ENCODE peak calls at places on chromosomes 16 and 17, in four cellular contexts. One of them, this sample, is unnamed.

GRCh38 chr17:35243459-35244204 is 760 bp downstream of the SLFN5 start:
- DNase-seq in HL-60: no peak
- DNase-seq in GM12878: no peak
- DNase-seq in K562: no peak
- DNase-seq in this sample: no peak

GRCh38 chr16:83898463-83899271 is at the start of gene MLYCD:
- DNase-seq in K562: peak
- DNase-seq in HL-60: peak
- DNase-seq in GM12878: no peak
- DNase-seq in this sample: peak

GRCh38 chr17:26766743-26767142 is 527.2 kb upstream of the WSB1 start:
- DNase-seq in GM12878: no peak
- DNase-seq in K562: no peak
- DNase-seq in HL-60: no peak
- DNase-seq in this sample: no peak

GRCh38 chr16:21982108-21982507 is 18.8 kb downstream of the PDZD9 start:
- DNase-seq in K562: no peak
- DNase-seq in GM12878: no peak
- DNase-seq in HL-60: no peak
- DNase-seq in this sample: no peak

GRCh38 chr16:72537684-72538083 is 365.7 kb upstream of the PMFBP1 start:
- DNase-seq in K562: no peak
- DNase-seq in HL-60: no peak
- DNase-seq in GM12878: no peak
- DNase-seq in this sample: no peak

GRCh38 chr17:57902800-57903759 is 52.1 kb downstream of the CUEDC1 start:
- DNase-seq in K562: no peak
- DNase-seq in HL-60: peak
- DNase-seq in GM12878: peak
- DNase-seq in this sample: no peak

GRCh38 chr17:44779211-44780025 is 20.6 kb downstream of the ADAM11 start:
- DNase-seq in HL-60: no peak
- DNase-seq in K562: peak
- DNase-seq in GM12878: peak
- DNase-seq in this sample: peak

GRCh38 chr17:7988750-7989178 is 13.7 kb upstream of the GUCY2D start:
- DNase-seq in GM12878: peak
- DNase-seq in K562: peak
- DNase-seq in HL-60: no peak
- DNase-seq in this sample: peak

GRCh38 chr16:28089992-28090365 is 26.5 kb upstream of the GSG1L start:
- DNase-seq in HL-60: no peak
- DNase-seq in K562: no peak
- DNase-seq in GM12878: no peak
- DNase-seq in this sample: no peak

GRCh38 chr16:57764341-57765159 is 29.0 kb downstream of the KATNB1 start:
- DNase-seq in K562: peak
- DNase-seq in HL-60: peak
- DNase-seq in GM12878: peak
- DNase-seq in this sample: peak

GRCh38 chr17:1645207-1646171 is at the start of gene SCARF1:
- DNase-seq in GM12878: no peak
- DNase-seq in K562: no peak
- DNase-seq in HL-60: no peak
- DNase-seq in this sample: no peak

GRCh38 chr16:46627746-46628145 is 6.6 kb upstream of the SHCBP1 start:
- DNase-seq in GM12878: no peak
- DNase-seq in HL-60: no peak
- DNase-seq in K562: no peak
- DNase-seq in this sample: no peak

GRCh38 chr16:57380671-57381462 is 8.6 kb downstream of the CX3CL1 start:
- DNase-seq in K562: no peak
- DNase-seq in GM12878: no peak
- DNase-seq in HL-60: no peak
- DNase-seq in this sample: no peak

GRCh38 chr16:48353565-48354163 is 31.5 kb downstream of the SIAH1 start:
- DNase-seq in HL-60: peak
- DNase-seq in GM12878: peak
- DNase-seq in K562: peak
- DNase-seq in this sample: peak

GRCh38 chr16:2429037-2429770 is at the start of gene CCNF:
- DNase-seq in K562: peak
- DNase-seq in HL-60: peak
- DNase-seq in GM12878: peak
- DNase-seq in this sample: peak

GRCh38 chr16:477287-477686 is 50.2 kb upstream of the CAPN15 start:
- DNase-seq in HL-60: no peak
- DNase-seq in GM12878: no peak
- DNase-seq in K562: no peak
- DNase-seq in this sample: no peak

GRCh38 chr16:55577888-55578287 is 11.4 kb downstream of the CAPNS2 start:
- DNase-seq in HL-60: no peak
- DNase-seq in K562: no peak
- DNase-seq in GM12878: no peak
- DNase-seq in this sample: no peak

GRCh38 chr16:59039066-59039465 is 304.9 kb upstream of the GOT2 start:
- DNase-seq in GM12878: no peak
- DNase-seq in HL-60: no peak
- DNase-seq in K562: no peak
- DNase-seq in this sample: no peak

GRCh38 chr16:46871587-46871986 is 12.6 kb upstream of the GPT2 start:
- DNase-seq in HL-60: no peak
- DNase-seq in K562: no peak
- DNase-seq in GM12878: no peak
- DNase-seq in this sample: no peak

GRCh38 chr16:25177831-25178688 is 38.7 kb upstream of the AQP8 start:
- DNase-seq in K562: no peak
- DNase-seq in GM12878: no peak
- DNase-seq in HL-60: peak
- DNase-seq in this sample: no peak

GRCh38 chr16:29845656-29846055 is 17.4 kb downstream of the CDIPT start:
- DNase-seq in GM12878: no peak
- DNase-seq in HL-60: no peak
- DNase-seq in K562: no peak
- DNase-seq in this sample: no peak

GRCh38 chr16:85430523-85431381 is 182.4 kb upstream of the GSE1 start:
- DNase-seq in HL-60: no peak
- DNase-seq in K562: no peak
- DNase-seq in GM12878: no peak
- DNase-seq in this sample: no peak

GRCh38 chr16:87007907-87008306 is 309.3 kb downstream of the C16orf95 start:
- DNase-seq in K562: no peak
- DNase-seq in HL-60: no peak
- DNase-seq in GM12878: no peak
- DNase-seq in this sample: no peak

GRCh38 chr17:81888105-81888987 is 3.0 kb downstream of the ALYREF start:
- DNase-seq in HL-60: no peak
- DNase-seq in GM12878: no peak
- DNase-seq in K562: no peak
- DNase-seq in this sample: no peak

GRCh38 chr17:81885869-81886548 is 5.4 kb downstream of the ALYREF start:
- DNase-seq in K562: no peak
- DNase-seq in HL-60: no peak
- DNase-seq in GM12878: no peak
- DNase-seq in this sample: no peak

GRCh38 chr17:81884968-81885367 is 6.4 kb downstream of the ALYREF start:
- DNase-seq in HL-60: no peak
- DNase-seq in K562: no peak
- DNase-seq in GM12878: no peak
- DNase-seq in this sample: no peak

GRCh38 chr17:81885454-81885853 is 5.9 kb downstream of the ALYREF start:
- DNase-seq in K562: no peak
- DNase-seq in HL-60: no peak
- DNase-seq in GM12878: no peak
- DNase-seq in this sample: no peak

DNA sequence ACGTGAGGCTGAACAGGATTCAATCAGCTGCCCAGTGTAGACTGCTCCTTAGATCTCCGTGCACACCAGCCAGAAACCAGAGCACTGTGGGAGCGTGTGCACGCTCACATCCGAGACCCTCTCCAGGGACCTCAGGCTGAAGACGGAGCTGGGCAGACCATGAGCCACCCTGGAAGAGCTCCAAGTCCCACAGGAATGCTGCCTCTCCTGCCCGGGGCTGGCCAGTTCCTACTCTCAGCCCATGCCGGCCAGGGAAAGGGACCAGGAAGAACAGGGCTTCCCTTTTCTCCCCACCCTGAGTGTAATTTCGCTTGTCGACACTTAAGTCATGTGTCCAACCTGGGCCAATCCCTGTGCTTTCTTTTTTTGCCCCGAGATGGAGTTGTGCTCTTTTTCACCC is 6.9 kb downstream of the ALYREF start:
- DNase-seq in K562: no peak
- DNase-seq in GM12878: no peak
- DNase-seq in HL-60: no peak
- DNase-seq in this sample: no peak
- TF ChIP-seq SPI1 in K562: no peak
- TF ChIP-seq SPI1 in GM12878: no peak
- TF ChIP-seq SPI1 in HL-60: no peak
- TF ChIP-seq SPI1 in this sample: no peak

DNA sequence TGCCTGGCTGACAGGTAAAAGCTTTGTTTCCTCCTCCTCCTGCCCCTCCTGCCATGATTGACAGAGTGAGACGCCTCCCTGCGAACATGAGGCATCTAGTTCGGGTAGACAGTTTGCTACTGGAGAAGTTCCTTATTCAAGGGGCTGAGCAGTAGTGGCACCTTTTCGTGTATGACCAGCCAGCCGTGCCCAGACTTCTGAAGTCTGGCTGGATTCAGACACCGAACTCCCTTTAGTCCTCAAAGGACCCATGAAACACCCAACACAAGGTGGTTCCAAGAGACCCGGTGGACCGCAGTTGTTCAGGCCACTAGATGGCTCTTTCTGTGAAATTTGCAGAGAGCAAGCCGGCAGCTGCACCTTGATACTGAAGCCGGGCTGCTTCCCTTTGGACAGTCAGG is 192.8 kb downstream of the XYLT1 start:
- DNase-seq in K562: no peak
- DNase-seq in GM12878: no peak
- DNase-seq in HL-60: no peak
- DNase-seq in this sample: no peak
- TF ChIP-seq SPI1 in K562: no peak
- TF ChIP-seq SPI1 in GM12878: no peak
- TF ChIP-seq SPI1 in HL-60: no peak
- TF ChIP-seq SPI1 in this sample: no peak

GRCh38 chr17:48597492-48597774 is 3.9 kb upstream of the HOXB5 start:
- DNase-seq in K562: no peak
- DNase-seq in GM12878: no peak
- DNase-seq in HL-60: no peak
- DNase-seq in this sample: no peak
- TF ChIP-seq SPI1 in K562: no peak
- TF ChIP-seq SPI1 in GM12878: no peak
- TF ChIP-seq SPI1 in HL-60: no peak
- TF ChIP-seq SPI1 in this sample: no peak

GRCh38 chr17:31147507-31148202 is 52.9 kb downstream of the NF1 start:
- DNase-seq in HL-60: no peak
- DNase-seq in GM12878: no peak
- DNase-seq in K562: no peak
- DNase-seq in this sample: no peak
- TF ChIP-seq SPI1 in HL-60: no peak
- TF ChIP-seq SPI1 in GM12878: no peak
- TF ChIP-seq SPI1 in K562: no peak
- TF ChIP-seq SPI1 in this sample: no peak

GRCh38 chr16:7423436-7423941 is 90.8 kb downstream of the RBFOX1 start:
- DNase-seq in K562: no peak
- DNase-seq in GM12878: no peak
- DNase-seq in HL-60: no peak
- DNase-seq in this sample: no peak
- TF ChIP-seq SPI1 in K562: no peak
- TF ChIP-seq SPI1 in GM12878: no peak
- TF ChIP-seq SPI1 in HL-60: no peak
- TF ChIP-seq SPI1 in this sample: no peak

GRCh38 chr16:18003033-18003432 is 333.5 kb downstream of the NPIPA8 start:
- DNase-seq in K562: no peak
- DNase-seq in HL-60: no peak
- DNase-seq in GM12878: no peak
- DNase-seq in this sample: no peak

GRCh38 chr16:17994027-17994426 is 342.5 kb downstream of the NPIPA8 start:
- DNase-seq in K562: no peak
- DNase-seq in HL-60: no peak
- DNase-seq in GM12878: no peak
- DNase-seq in this sample: no peak

GRCh38 chr16:17998550-17998949 is 338.0 kb downstream of the NPIPA8 start:
- DNase-seq in HL-60: no peak
- DNase-seq in GM12878: no peak
- DNase-seq in K562: no peak
- DNase-seq in this sample: no peak
- TF ChIP-seq SPI1 in HL-60: no peak
- TF ChIP-seq SPI1 in GM12878: no peak
- TF ChIP-seq SPI1 in K562: no peak
- TF ChIP-seq SPI1 in this sample: no peak

GRCh38 chr17:50559674-50560184 is 786 bp upstream of the CACNA1G start:
- DNase-seq in HL-60: no peak
- DNase-seq in GM12878: no peak
- DNase-seq in K562: peak
- DNase-seq in this sample: no peak
- TF ChIP-seq SPI1 in HL-60: no peak
- TF ChIP-seq SPI1 in GM12878: no peak
- TF ChIP-seq SPI1 in K562: no peak
- TF ChIP-seq SPI1 in this sample: no peak

This sample was measured in GM12891.